ENCODE peak calls at places on chromosomes 3 and 15, in four cellular contexts. Y is HepG2, C is GM12878, S is SK-N-SH. T is an unnamed sample.

GRCh38 chr15:94607176-94607654 is 375.9 kb downstream of the MCTP2 start:
- DNase-seq in Y (no peak), C (no peak), S (no peak), T (no peak)

GRCh38 chr15:95884276-95884675 is 446.2 kb upstream of the NR2F2 start:
- DNase-seq in Y (no peak), C (no peak), S (no peak), T (no peak)

GRCh38 chr15:54500330-54500729 is 522.1 kb downstream of the UNC13C start:
- DNase-seq in Y (no peak), C (no peak), S (no peak), T (no peak)

GRCh38 chr3:144045766-144046165 is 74.1 kb downstream of the DIPK2A start:
- DNase-seq in Y (no peak), C (no peak), S (no peak), T (no peak)

GRCh38 chr15:36468746-36469145 is 110.7 kb upstream of the CDIN1 start:
- DNase-seq in Y (no peak), C (no peak), S (no peak), T (no peak)

GRCh38 chr3:9704343-9705322 is 1.0 kb downstream of the CPNE9 start:
- DNase-seq in Y (peak), C (no peak), S (peak), T (peak)

GRCh38 chr15:86630946-86631345 is 551.3 kb downstream of the AGBL1 start:
- DNase-seq in Y (no peak), C (no peak), S (no peak), T (no peak)

GRCh38 chr15:72118400-72118978 is at the start of gene SENP8:
- DNase-seq in Y (no peak), C (no peak), S (peak), T (no peak)

GRCh38 chr3:197367081-197367780 is 68.8 kb upstream of the DLG1 start:
- DNase-seq in Y (peak), C (no peak), S (peak), T (no peak)

GRCh38 chr3:132033471-132033870 is 1.3 kb downstream of the CPNE4 start:
- DNase-seq in Y (no peak), C (no peak), S (no peak), T (peak)

GRCh38 chr15:68334661-68335124 is 57.1 kb downstream of the FEM1B start:
- DNase-seq in Y (no peak), C (no peak), S (no peak), T (no peak)

GRCh38 chr3:134809412-134810051 is 14.5 kb downstream of the EPHB1 start:
- DNase-seq in Y (no peak), C (no peak), S (no peak), T (no peak)

GRCh38 chr3:123076496-123077418 is 9.9 kb downstream of the PDIA5 start:
- DNase-seq in Y (no peak), C (no peak), S (peak), T (no peak)

GRCh38 chr15:27587810-27588209 is 511.3 kb downstream of the OCA2 start:
- DNase-seq in Y (no peak), C (no peak), S (no peak), T (peak)

GRCh38 chr15:59313703-59314332 is 58.9 kb downstream of the MYO1E start:
- DNase-seq in Y (peak), C (peak), S (no peak), T (no peak)

GRCh38 chr3:151347432-151347831 is 18.1 kb upstream of the P2RY13 start:
- DNase-seq in Y (no peak), C (no peak), S (no peak), T (no peak)

GRCh38 chr15:52350423-52350822 is 54.8 kb upstream of the MYO5C start:
- DNase-seq in Y (peak), C (no peak), S (no peak), T (no peak)

GRCh38 chr15:49229922-49230321 is 59.9 kb downstream of the GALK2 start:
- DNase-seq in Y (no peak), C (no peak), S (no peak), T (no peak)

GRCh38 chr3:146065573-146066006 is 95.4 kb downstream of the PLOD2 start:
- DNase-seq in Y (peak), C (no peak), S (no peak), T (no peak)

GRCh38 chr3:46196261-46196957 is 11.7 kb downstream of the CCR1 start:
- DNase-seq in Y (no peak), C (no peak), S (no peak), T (no peak)

GRCh38 chr15:48103647-48104046 is 17.1 kb upstream of the SLC24A5 start:
- DNase-seq in Y (peak), C (no peak), S (no peak), T (no peak)

GRCh38 chr3:44530957-44531356 is 24.0 kb upstream of the ZKSCAN7 start:
- DNase-seq in Y (no peak), C (no peak), S (no peak), T (no peak)

GRCh38 chr3:44522494-44522933 is 32.5 kb upstream of the ZKSCAN7 start:
- DNase-seq in Y (peak), C (no peak), S (no peak), T (no peak)

GRCh38 chr3:44529927-44530326 is 25.1 kb upstream of the ZKSCAN7 start:
- DNase-seq in Y (no peak), C (no peak), S (no peak), T (no peak)

DNA sequence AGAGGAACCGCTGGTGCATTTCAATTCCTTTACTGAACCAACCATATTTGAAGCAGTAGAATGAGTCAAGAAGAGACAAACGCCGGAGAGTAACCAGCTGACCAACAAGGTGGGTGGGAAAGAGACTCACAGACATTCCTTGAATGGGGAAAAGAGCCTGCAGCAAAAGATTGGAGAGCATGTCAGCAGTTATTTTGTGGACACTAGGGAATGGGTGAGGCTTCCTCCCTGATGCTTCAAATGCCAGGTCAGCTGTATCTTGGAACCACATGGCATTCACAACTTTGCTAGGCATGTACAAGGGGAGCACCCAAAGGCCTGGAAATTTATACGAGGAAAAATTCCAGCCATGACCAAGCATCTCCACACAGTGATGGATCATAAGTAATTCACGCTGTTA is 29.9 kb upstream of the ZKSCAN7 start:
- DNase-seq in Y (no peak), C (no peak), S (no peak), T (no peak)
- TF ChIP-seq MAX in Y (no peak), C (no peak), S (no peak), T (no peak)

GRCh38 chr3:11634974-11635612 is 8.6 kb downstream of the VGLL4 start:
- DNase-seq in Y (no peak), C (no peak), S (no peak), T (no peak)
- TF ChIP-seq CTCF in Y (no peak), C (no peak), S (no peak), T (no peak)

DNA sequence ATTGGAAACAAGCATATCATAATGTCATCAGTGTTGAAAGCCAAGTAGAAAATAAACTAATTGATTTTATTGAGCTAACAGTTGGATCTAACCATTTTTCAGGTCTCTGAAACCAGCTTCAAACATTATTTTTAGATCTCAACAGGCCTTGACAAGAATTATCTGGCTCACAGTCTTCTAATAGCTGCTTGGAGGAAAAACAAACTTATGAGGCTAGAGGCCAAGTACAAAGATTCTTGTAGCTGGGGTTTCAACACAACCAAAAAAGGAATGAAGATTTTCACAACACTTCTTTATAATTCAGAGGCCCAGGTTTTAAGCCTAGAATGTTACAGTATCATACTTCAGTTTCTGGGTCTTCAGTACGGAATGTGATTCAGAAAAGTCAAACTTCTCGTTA is 3.7 kb downstream of the SETMAR start:
- DNase-seq in Y (no peak), C (no peak), S (no peak), T (no peak)
- TF ChIP-seq TCF12 in Y (no peak), C (no peak), S (no peak), T (no peak)

DNA sequence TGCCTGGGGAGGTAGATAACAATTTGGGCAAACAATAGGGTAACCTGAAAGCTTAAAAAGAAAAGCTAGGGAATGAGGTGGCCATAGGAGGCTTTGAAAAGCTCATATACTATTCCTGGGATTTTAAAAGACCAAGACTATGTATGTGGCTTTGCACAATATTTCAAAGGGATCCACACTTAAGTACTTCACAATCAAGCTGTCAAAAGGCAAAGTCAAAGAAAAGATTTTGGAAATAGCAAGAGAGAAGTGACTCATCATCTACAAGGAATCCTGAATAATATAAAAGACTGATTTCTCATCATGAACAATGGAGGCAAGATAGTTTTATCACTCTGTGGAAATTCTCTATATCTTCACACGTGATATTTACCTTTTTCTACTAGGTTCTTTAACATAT is 136.6 kb upstream of the PLXNA1 start:
- DNase-seq in Y (no peak), C (no peak), S (no peak), T (no peak)
- TF ChIP-seq MAX in Y (no peak), C (no peak), S (no peak), T (no peak)

DNA sequence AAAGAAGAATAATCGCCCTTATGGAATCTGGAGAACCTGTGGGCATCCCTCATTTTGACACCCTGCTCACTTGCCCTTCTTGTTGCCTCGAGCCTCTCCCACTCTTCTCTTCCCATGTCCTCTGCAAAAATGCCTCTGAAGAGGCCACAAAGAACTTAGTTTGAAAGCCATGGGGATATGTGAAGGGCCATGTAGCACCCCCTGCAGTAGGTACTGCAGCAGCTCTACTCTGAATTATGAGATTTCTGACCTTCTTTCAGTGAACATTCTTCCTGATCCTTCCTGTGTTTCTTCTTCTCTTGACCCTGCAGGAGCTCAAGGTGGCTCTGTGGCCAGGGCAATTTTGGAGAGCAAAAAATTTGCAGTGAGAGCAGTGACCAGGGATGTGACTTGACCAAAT is 30.4 kb upstream of the TRA2B start:
- DNase-seq in Y (no peak), C (no peak), S (no peak), T (no peak)
- TF ChIP-seq CTCF in Y (peak), C (no peak), S (no peak), T (peak)

GRCh38 chr3:52012699-52013098 is 17.0 kb upstream of the RPL29 start:
- DNase-seq in Y (no peak), C (no peak), S (no peak), T (no peak)

GRCh38 chr3:52017467-52018065 is 21.9 kb upstream of the RPL29 start:
- DNase-seq in Y (no peak), C (no peak), S (no peak), T (no peak)

GRCh38 chr3:52015431-52016256 is 19.9 kb upstream of the RPL29 start:
- DNase-seq in Y (no peak), C (no peak), S (peak), T (no peak)

GRCh38 chr3:52013802-52014598 is 18.3 kb upstream of the RPL29 start:
- DNase-seq in Y (no peak), C (no peak), S (no peak), T (no peak)

GRCh38 chr3:52014613-52015012 is 18.9 kb upstream of the RPL29 start:
- DNase-seq in Y (no peak), C (no peak), S (no peak), T (no peak)
- TF ChIP-seq TCF12 in Y (no peak), C (no peak), S (no peak), T (no peak)

DNA sequence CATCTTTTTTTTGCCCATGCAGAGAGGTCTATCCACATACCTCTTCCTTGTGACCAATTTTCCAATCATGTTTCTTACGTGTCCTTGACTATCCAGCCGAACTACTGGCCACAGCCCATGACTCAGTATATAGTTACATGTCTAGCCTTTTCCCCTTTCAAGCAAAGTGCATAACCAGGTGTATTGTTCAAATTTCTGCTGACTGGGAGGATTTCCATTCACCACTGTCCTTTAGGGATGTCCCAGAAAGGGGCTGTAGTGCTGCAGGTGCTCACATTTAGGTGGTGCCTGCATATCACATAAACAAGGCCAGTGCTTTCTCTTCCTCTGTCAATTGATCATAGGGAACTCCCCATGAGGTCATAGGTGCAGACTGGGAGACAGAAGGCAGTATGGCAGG is 69.4 kb upstream of the ALDH1A3 start:
- DNase-seq in Y (no peak), C (no peak), S (no peak), T (no peak)
- TF ChIP-seq MAX in Y (no peak), C (no peak), S (no peak), T (no peak)